ENCODE peak calls at places on chromosomes 13 and 19, in seven cellular contexts. K, J, N, H, S, R and I are unnamed samples.

GRCh38 chr19:29969891-29970290 is 27.9 kb downstream of the URI1 start:
- DNase-seq in K (no peak), J (no peak), N (no peak), H (no peak), S (no peak), R (no peak), I (no peak)

GRCh38 chr13:29125934-29126424 is 305.8 kb downstream of the MTUS2 start:
- DNase-seq in K (no peak), J (no peak), N (no peak), H (no peak), S (no peak), R (no peak), I (no peak)

GRCh38 chr13:41054919-41055619 is 6.2 kb upstream of the WBP4 start:
- DNase-seq in K (no peak), J (no peak), N (no peak), H (no peak), S (no peak), R (peak; percentile 57), I (peak; percentile 54)

GRCh38 chr19:45601115-45601514 is 897 bp downstream of the GPR4 start:
- DNase-seq in K (no peak), J (no peak), N (no peak), H (peak; percentile 51), S (no peak), R (no peak), I (no peak)

GRCh38 chr19:11008111-11008510 is 47.3 kb downstream of the SMARCA4 start:
- DNase-seq in K (no peak), J (no peak), N (no peak), H (no peak), S (no peak), R (no peak), I (no peak)

GRCh38 chr13:50636007-50636704 is 207.3 kb downstream of the DLEU7 start:
- DNase-seq in K (peak; percentile 43), J (no peak), N (peak; percentile 58), H (no peak), S (no peak), R (peak; percentile 93), I (no peak)

GRCh38 chr19:28687296-28687695 is 525.7 kb downstream of the UQCRFS1 start:
- DNase-seq in K (no peak), J (no peak), N (no peak), H (no peak), S (no peak), R (no peak), I (no peak)

GRCh38 chr19:10520652-10521318 is 3.5 kb upstream of the S1PR5 start:
- DNase-seq in K (no peak), J (no peak), N (no peak), H (no peak), S (no peak), R (no peak), I (no peak)

GRCh38 chr13:46569471-46569870 is 16.5 kb downstream of the LRCH1 start:
- DNase-seq in K (no peak), J (no peak), N (no peak), H (no peak), S (no peak), R (no peak), I (no peak)

GRCh38 chr19:40190891-40191835 is at the start of gene MAP3K10:
- DNase-seq in K (peak; percentile 75), J (peak; percentile 83), N (peak; percentile 79), H (peak; percentile 83), S (peak; percentile 69), R (peak; percentile 75), I (peak; percentile 27)

GRCh38 chr19:51246153-51246552 is 4.7 kb upstream of the SIGLECL1 start:
- DNase-seq in K (no peak), J (no peak), N (no peak), H (no peak), S (no peak), R (peak; percentile 16), I (peak; percentile 35)

GRCh38 chr13:30234763-30235162 is 72.6 kb downstream of the KATNAL1 start:
- DNase-seq in K (peak; percentile 62), J (no peak), N (no peak), H (no peak), S (no peak), R (no peak), I (no peak)

GRCh38 chr13:32278456-32278855 is 36.7 kb downstream of the ZAR1L start:
- DNase-seq in K (no peak), J (no peak), N (no peak), H (no peak), S (no peak), R (no peak), I (no peak)

GRCh38 chr19:10593820-10594637 is 6.9 kb upstream of the AP1M2 start:
- DNase-seq in K (peak; percentile 42), J (no peak), N (no peak), H (no peak), S (no peak), R (no peak), I (no peak)

GRCh38 chr19:44807652-44808462 is 1.0 kb upstream of the BCAM start:
- DNase-seq in K (peak; percentile 48), J (no peak), N (peak; percentile 74), H (no peak), S (no peak), R (peak; percentile 99), I (no peak)

GRCh38 chr13:74288361-74288911 is 154.2 kb upstream of the KLF12 start:
- DNase-seq in K (peak; percentile 16), J (peak; percentile 32), N (peak; percentile 39), H (peak; percentile 49), S (no peak), R (peak; percentile 46), I (no peak)
- H3K4me3 ChIP-seq in K (peak overlapping the region; percentile 13), J (peak overlapping the region; percentile 40), N (no peak overlapping the region), H (peak overlapping the region; percentile 42), S (peak overlapping the region; percentile 59), R (no peak overlapping the region), I (peak overlapping the region; percentile 11)

GRCh38 chr13:34412817-34413365 is 529.2 kb upstream of the NBEA start:
- DNase-seq in K (peak; percentile 24), J (no peak), N (no peak), H (no peak), S (no peak), R (no peak), I (no peak)

GRCh38 chr13:34412295-34412694 is 529.8 kb upstream of the NBEA start:
- DNase-seq in K (no peak), J (no peak), N (no peak), H (no peak), S (no peak), R (no peak), I (no peak)

GRCh38 chr13:34416833-34417425 is 525.1 kb upstream of the NBEA start:
- DNase-seq in K (peak; percentile 68), J (peak; percentile 72), N (no peak), H (peak; percentile 88), S (no peak), R (peak; percentile 1), I (no peak)

GRCh38 chr13:34413538-34414210 is 528.4 kb upstream of the NBEA start:
- DNase-seq in K (no peak), J (no peak), N (no peak), H (no peak), S (no peak), R (no peak), I (no peak)

GRCh38 chr13:34414616-34415015 is 527.5 kb upstream of the NBEA start:
- DNase-seq in K (no peak), J (no peak), N (no peak), H (no peak), S (no peak), R (no peak), I (no peak)
- H3K4me3 ChIP-seq in K (no peak overlapping the region), J (no peak overlapping the region), N (no peak overlapping the region), H (no peak overlapping the region), S (no peak overlapping the region), R (no peak overlapping the region), I (no peak overlapping the region)

DNA sequence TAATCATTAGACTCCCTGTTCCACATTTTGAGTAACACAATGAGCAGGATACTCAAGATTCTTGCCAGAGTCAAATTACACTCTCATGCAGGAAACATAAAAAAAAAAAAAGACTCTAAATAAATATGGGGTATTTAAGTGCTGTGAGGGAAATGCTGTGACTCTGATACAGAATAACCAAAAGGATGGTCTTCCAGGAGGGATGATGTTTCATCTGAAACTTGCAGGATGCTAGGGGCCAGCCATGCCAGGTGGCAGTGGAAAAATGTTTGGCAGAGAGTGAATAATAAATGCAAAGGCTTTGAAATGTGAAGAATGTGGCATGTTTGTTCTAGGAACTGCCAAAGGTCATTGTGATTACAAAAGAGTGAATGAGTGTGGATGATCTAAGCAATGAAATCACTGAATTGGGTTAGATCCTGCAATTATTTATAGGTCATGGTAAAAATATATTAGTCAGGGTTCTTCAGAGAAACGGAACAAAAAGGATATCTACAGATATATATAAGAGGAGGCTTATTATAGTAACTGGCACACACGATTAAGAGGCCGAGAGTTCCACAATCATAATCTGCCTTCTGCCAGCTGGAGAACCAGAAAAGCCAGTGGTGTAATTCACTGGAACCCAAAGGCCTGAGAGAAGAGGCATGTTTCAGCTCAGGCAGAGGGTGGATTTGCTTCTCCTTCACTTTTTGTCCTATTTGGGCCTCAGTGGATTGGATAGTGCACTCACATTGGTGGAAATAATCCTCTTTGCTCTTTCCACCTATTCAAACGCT is 1832.8 kb upstream of the MIR17HG start:
- DNase-seq in K (peak; percentile 68), J (no peak), N (no peak), H (no peak), S (no peak), R (peak; percentile 76), I (no peak)
- H3K4me3 ChIP-seq in K (no peak overlapping the region), J (no peak overlapping the region), N (no peak overlapping the region), H (no peak overlapping the region), S (no peak overlapping the region), R (no peak overlapping the region), I (no peak overlapping the region)

GRCh38 chr13:83327091-83327490 is 555.2 kb downstream of the SLITRK1 start:
- DNase-seq in K (no peak), J (no peak), N (no peak), H (no peak), S (no peak), R (no peak), I (no peak)
- H3K4me3 ChIP-seq in K (no peak overlapping the region), J (no peak overlapping the region), N (no peak overlapping the region), H (no peak overlapping the region), S (no peak overlapping the region), R (no peak overlapping the region), I (no peak overlapping the region)

GRCh38 chr19:53332484-53332883 is 1.1 kb upstream of the ZNF845 start:
- DNase-seq in K (no peak), J (no peak), N (no peak), H (no peak), S (no peak), R (peak; percentile 40), I (no peak)
- H3K4me3 ChIP-seq in K (no peak overlapping the region), J (peak overlapping the region; percentile 76), N (peak overlapping the region; percentile 83), H (peak overlapping the region; percentile 79), S (peak overlapping the region; percentile 96), R (peak overlapping the region; percentile 92), I (no peak overlapping the region)

GRCh38 chr13:99315186-99315585 is 8.0 kb upstream of the GPR183 start:
- DNase-seq in K (no peak), J (no peak), N (no peak), H (no peak), S (no peak), R (no peak), I (no peak)
- H3K4me3 ChIP-seq in K (no peak overlapping the region), J (no peak overlapping the region), N (no peak overlapping the region), H (no peak overlapping the region), S (peak overlapping the region; percentile 86), R (no peak overlapping the region), I (no peak overlapping the region)